ENCODE peak calls at places on chromosome 4, in seven cellular contexts. S is IMR-90, C is H1, V is HepG2, F is K562, N is GM12878, H is SK-N-SH. K is an unnamed sample.

GRCh38 chr4:155491336-155492131 is 114.8 kb upstream of the MAP9 start:
- DNase-seq in S (peak; percentile 40), C (no peak), V (no peak), F (no peak), N (peak; percentile 27), H (no peak), K (no peak)

GRCh38 chr4:71571346-71571745 is 212.5 kb downstream of the GC start:
- DNase-seq in S (no peak), C (no peak), V (no peak), F (no peak), N (no peak), H (no peak), K (no peak)

GRCh38 chr4:102614801-102615200 is 113.6 kb downstream of the NFKB1 start:
- DNase-seq in S (no peak), C (no peak), V (no peak), F (no peak), N (no peak), H (no peak), K (no peak)

GRCh38 chr4:3654036-3654807 is 112.0 kb upstream of the ADRA2C start:
- DNase-seq in S (no peak), C (no peak), V (no peak), F (no peak), N (no peak), H (no peak), K (no peak)

GRCh38 chr4:142883433-142883832 is 37.3 kb upstream of the INPP4B start:
- DNase-seq in S (peak; percentile 2), C (no peak), V (no peak), F (no peak), N (no peak), H (no peak), K (peak; percentile 5)

GRCh38 chr4:144903953-144904711 is 193.9 kb downstream of the ANAPC10 start:
- DNase-seq in S (no peak), C (no peak), V (no peak), F (no peak), N (no peak), H (no peak), K (no peak)

GRCh38 chr4:13533670-13534343 is 10.5 kb downstream of the NKX3-2 start:
- DNase-seq in S (no peak), C (no peak), V (no peak), F (no peak), N (no peak), H (peak; percentile 15), K (no peak)

GRCh38 chr4:3257691-3258482 is 8.9 kb downstream of the MSANTD1 start:
- DNase-seq in S (peak; percentile 74), C (no peak), V (no peak), F (no peak), N (peak; percentile 7), H (no peak), K (no peak)

GRCh38 chr4:8558080-8558960 is 21.9 kb upstream of the GPR78 start:
- DNase-seq in S (no peak), C (no peak), V (no peak), F (no peak), N (no peak), H (no peak), K (no peak)

GRCh38 chr4:76090241-76090691 is 15.8 kb downstream of the ART3 start:
- DNase-seq in S (peak; percentile 94), C (no peak), V (peak; percentile 13), F (peak; percentile 62), N (no peak), H (peak; percentile 45), K (no peak)

GRCh38 chr4:108045687-108046024 is 56.0 kb downstream of the HADH start:
- DNase-seq in S (no peak), C (no peak), V (no peak), F (peak; percentile 26), N (no peak), H (no peak), K (no peak)

GRCh38 chr4:1323280-1323634 is 23.8 kb upstream of the UVSSA start:
- DNase-seq in S (no peak), C (no peak), V (no peak), F (no peak), N (no peak), H (no peak), K (no peak)
- H3K4me3 ChIP-seq in S (no peak overlapping the region), C (no peak overlapping the region), V (no peak overlapping the region), F (no peak overlapping the region), N (no peak overlapping the region), H (peak overlapping the region; percentile 5), K (no peak overlapping the region)

DNA sequence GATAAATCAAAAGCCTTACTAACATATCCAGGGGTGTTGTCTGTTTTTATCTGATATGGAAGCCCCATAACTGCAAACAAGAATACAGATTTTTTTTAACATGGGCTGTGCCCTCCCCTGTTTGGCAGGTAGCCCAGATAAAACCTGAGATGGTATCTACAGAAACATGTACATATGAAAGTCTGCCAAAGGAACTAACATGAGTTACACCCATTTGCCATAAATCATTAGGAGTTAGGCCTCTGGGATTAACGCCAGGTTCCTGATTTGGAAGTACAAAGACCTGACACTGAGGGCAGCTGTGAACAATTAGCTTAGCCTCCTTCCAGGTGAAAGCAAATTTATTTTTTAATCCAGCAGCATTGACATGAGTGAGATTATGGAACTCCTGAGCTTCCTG is 264.3 kb downstream of the TECRL start:
- DNase-seq in S (no peak), C (no peak), V (no peak), F (no peak), N (no peak), H (no peak), K (no peak)
- TF ChIP-seq USF2 in S (no peak), C (no peak), V (no peak), F (no peak), N (no peak), H (no peak), K (no peak)

DNA sequence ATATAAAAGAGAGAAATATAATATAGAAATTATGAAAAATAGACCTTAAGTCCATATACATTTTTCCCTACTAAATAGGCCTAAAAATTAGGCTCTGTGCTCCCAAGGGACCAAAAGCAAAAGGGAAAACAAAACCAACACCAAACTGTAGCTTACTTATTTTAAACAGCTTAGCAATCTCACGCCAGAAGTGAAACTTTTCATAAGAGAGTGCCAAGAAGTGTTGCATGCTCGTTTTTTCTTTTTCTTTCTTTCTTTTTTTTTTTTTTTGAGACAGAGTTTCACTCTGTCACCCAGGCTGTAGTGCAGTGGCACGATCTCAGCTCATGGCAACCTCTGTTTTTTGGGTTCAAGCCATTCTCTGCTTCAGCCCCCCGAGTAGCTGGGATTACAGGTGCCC is 250.4 kb downstream of the TMA16 start:
- DNase-seq in S (no peak), C (no peak), V (no peak), F (no peak), N (peak; percentile 57), H (no peak), K (no peak)
- H3K4me3 ChIP-seq in S (no peak overlapping the region), C (no peak overlapping the region), V (no peak overlapping the region), F (no peak overlapping the region), N (peak overlapping the region; percentile 5), H (no peak overlapping the region), K (no peak overlapping the region)

DNA sequence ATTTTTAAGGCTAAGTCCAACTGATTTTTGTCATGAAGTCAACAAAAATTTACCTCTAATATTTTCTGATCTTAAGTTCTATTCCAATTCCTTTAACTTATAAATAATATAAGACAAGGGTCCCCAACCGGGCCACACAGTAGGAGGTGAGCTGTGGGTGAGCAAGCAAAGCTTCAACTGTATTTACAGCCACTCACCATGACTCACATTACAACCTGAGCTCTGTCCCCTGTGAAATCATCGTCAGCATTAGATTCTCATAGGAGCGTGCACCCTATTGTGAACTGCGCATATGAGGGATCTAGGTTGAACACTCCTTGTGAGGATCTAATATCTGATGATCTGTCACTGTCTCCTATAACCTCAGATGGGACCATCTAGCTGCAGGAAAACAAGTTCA is 227.4 kb downstream of the MAPK10 start:
- DNase-seq in S (no peak), C (no peak), V (no peak), F (no peak), N (no peak), H (no peak), K (peak; percentile 20)
- TF ChIP-seq USF2 in S (no peak), C (no peak), V (no peak), F (no peak), N (no peak), H (no peak), K (no peak)

K was measured in A549.